ENCODE peak calls at places on chromosomes 7 and 10, in six cellular contexts. One of them, this sample, is unnamed.

GRCh38 chr7:156895024-156895780 is 2.2 kb upstream of the LMBR1 start:
- DNase-seq in foreskin keratinocyte: no peak
- DNase-seq in cardiac fibroblast: no peak
- DNase-seq in lung: peak
- DNase-seq in ovary: no peak
- DNase-seq in pancreas: no peak
- DNase-seq in this sample: no peak

GRCh38 chr10:110742801-110743200 is 98.7 kb downstream of the RBM20 start:
- DNase-seq in foreskin keratinocyte: no peak
- DNase-seq in cardiac fibroblast: no peak
- DNase-seq in lung: no peak
- DNase-seq in ovary: no peak
- DNase-seq in pancreas: no peak
- DNase-seq in this sample: no peak

GRCh38 chr10:93495654-93496321 is 624 bp upstream of the CEP55 start:
- DNase-seq in foreskin keratinocyte: peak
- DNase-seq in cardiac fibroblast: peak
- DNase-seq in lung: no peak
- DNase-seq in ovary: no peak
- DNase-seq in pancreas: no peak
- DNase-seq in this sample: no peak

GRCh38 chr7:42714361-42714760 is 197.5 kb downstream of the C7orf25 start:
- DNase-seq in foreskin keratinocyte: no peak
- DNase-seq in cardiac fibroblast: no peak
- DNase-seq in lung: no peak
- DNase-seq in ovary: no peak
- DNase-seq in pancreas: no peak
- DNase-seq in this sample: no peak

GRCh38 chr10:61819208-61819607 is 82.3 kb upstream of the ARID5B start:
- DNase-seq in foreskin keratinocyte: no peak
- DNase-seq in cardiac fibroblast: no peak
- DNase-seq in lung: no peak
- DNase-seq in ovary: no peak
- DNase-seq in pancreas: no peak
- DNase-seq in this sample: no peak

GRCh38 chr10:59257224-59257623 is 80.8 kb downstream of the PHYHIPL start:
- DNase-seq in foreskin keratinocyte: no peak
- DNase-seq in cardiac fibroblast: no peak
- DNase-seq in lung: no peak
- DNase-seq in ovary: no peak
- DNase-seq in pancreas: no peak
- DNase-seq in this sample: no peak

GRCh38 chr7:55969391-55969790 is 5.0 kb downstream of the NIPSNAP2 start:
- DNase-seq in foreskin keratinocyte: no peak
- DNase-seq in cardiac fibroblast: no peak
- DNase-seq in lung: no peak
- DNase-seq in ovary: no peak
- DNase-seq in pancreas: no peak
- DNase-seq in this sample: no peak

GRCh38 chr7:69177941-69178494 is 420.3 kb upstream of the AUTS2 start:
- DNase-seq in foreskin keratinocyte: no peak
- DNase-seq in cardiac fibroblast: no peak
- DNase-seq in lung: no peak
- DNase-seq in ovary: no peak
- DNase-seq in pancreas: no peak
- DNase-seq in this sample: no peak

GRCh38 chr7:128121731-128122576 is 90.7 kb upstream of the LRRC4 start:
- DNase-seq in foreskin keratinocyte: no peak
- DNase-seq in cardiac fibroblast: peak
- DNase-seq in lung: peak
- DNase-seq in ovary: peak
- DNase-seq in pancreas: no peak
- DNase-seq in this sample: no peak

GRCh38 chr7:132337450-132338080 is 238.7 kb downstream of the PLXNA4 start:
- DNase-seq in foreskin keratinocyte: no peak
- DNase-seq in cardiac fibroblast: no peak
- DNase-seq in lung: no peak
- DNase-seq in ovary: no peak
- DNase-seq in pancreas: no peak
- DNase-seq in this sample: no peak

GRCh38 chr7:111137296-111138195 is 46.6 kb downstream of the LRRN3 start:
- DNase-seq in foreskin keratinocyte: peak
- DNase-seq in cardiac fibroblast: peak
- DNase-seq in lung: no peak
- DNase-seq in ovary: no peak
- DNase-seq in pancreas: no peak
- DNase-seq in this sample: no peak

GRCh38 chr7:113370910-113371309 is 252.6 kb upstream of the SMIM30 start:
- DNase-seq in foreskin keratinocyte: no peak
- DNase-seq in cardiac fibroblast: no peak
- DNase-seq in lung: no peak
- DNase-seq in ovary: no peak
- DNase-seq in pancreas: no peak
- DNase-seq in this sample: no peak

GRCh38 chr10:6202098-6202683 is 541 bp upstream of the PFKFB3 start:
- DNase-seq in foreskin keratinocyte: no peak
- DNase-seq in cardiac fibroblast: no peak
- DNase-seq in lung: no peak
- DNase-seq in ovary: no peak
- DNase-seq in pancreas: peak
- DNase-seq in this sample: no peak

GRCh38 chr7:36090976-36091375 is 62.1 kb upstream of the EEPD1 start:
- DNase-seq in foreskin keratinocyte: no peak
- DNase-seq in cardiac fibroblast: no peak
- DNase-seq in lung: no peak
- DNase-seq in ovary: no peak
- DNase-seq in pancreas: no peak
- DNase-seq in this sample: no peak

GRCh38 chr10:118865998-118866778 is 111.4 kb upstream of the CACUL1 start:
- DNase-seq in foreskin keratinocyte: no peak
- DNase-seq in cardiac fibroblast: no peak
- DNase-seq in lung: no peak
- DNase-seq in ovary: no peak
- DNase-seq in pancreas: no peak
- DNase-seq in this sample: no peak

GRCh38 chr7:43640679-43641078 is 57.8 kb downstream of the STK17A start:
- DNase-seq in foreskin keratinocyte: no peak
- DNase-seq in cardiac fibroblast: no peak
- DNase-seq in lung: no peak
- DNase-seq in ovary: no peak
- DNase-seq in pancreas: no peak
- DNase-seq in this sample: no peak

GRCh38 chr10:10967502-10967901 is 50.2 kb upstream of the CELF2 start:
- DNase-seq in foreskin keratinocyte: no peak
- DNase-seq in cardiac fibroblast: no peak
- DNase-seq in lung: no peak
- DNase-seq in ovary: peak
- DNase-seq in pancreas: no peak
- DNase-seq in this sample: no peak

GRCh38 chr7:2360791-2361190 is 6.2 kb downstream of the EIF3B start:
- DNase-seq in foreskin keratinocyte: peak
- DNase-seq in cardiac fibroblast: peak
- DNase-seq in lung: no peak
- DNase-seq in ovary: no peak
- DNase-seq in pancreas: no peak
- DNase-seq in this sample: no peak

GRCh38 chr7:157851501-157852067 is 514.8 kb downstream of the DNAJB6 start:
- DNase-seq in foreskin keratinocyte: no peak
- DNase-seq in cardiac fibroblast: no peak
- DNase-seq in lung: peak
- DNase-seq in ovary: no peak
- DNase-seq in pancreas: peak
- DNase-seq in this sample: no peak

GRCh38 chr7:140697447-140698143 is 1.1 kb downstream of the NDUFB2 start:
- DNase-seq in foreskin keratinocyte: no peak
- DNase-seq in cardiac fibroblast: peak
- DNase-seq in lung: no peak
- DNase-seq in ovary: no peak
- DNase-seq in pancreas: no peak
- DNase-seq in this sample: no peak

GRCh38 chr7:135128931-135129330 is 18.9 kb upstream of the TMEM140 start:
- DNase-seq in foreskin keratinocyte: no peak
- DNase-seq in cardiac fibroblast: no peak
- DNase-seq in lung: no peak
- DNase-seq in ovary: no peak
- DNase-seq in pancreas: no peak
- DNase-seq in this sample: no peak

GRCh38 chr7:44767912-44768662 is 19.4 kb downstream of the ZMIZ2 start:
- DNase-seq in foreskin keratinocyte: no peak
- DNase-seq in cardiac fibroblast: peak
- DNase-seq in lung: no peak
- DNase-seq in ovary: peak
- DNase-seq in pancreas: peak
- DNase-seq in this sample: no peak

GRCh38 chr7:4151926-4152549 is 530.1 kb upstream of the FOXK1 start:
- DNase-seq in foreskin keratinocyte: no peak
- DNase-seq in cardiac fibroblast: no peak
- DNase-seq in lung: no peak
- DNase-seq in ovary: no peak
- DNase-seq in pancreas: peak
- DNase-seq in this sample: no peak

GRCh38 chr7:66899552-66900280 is 21.3 kb upstream of the TMEM248 start:
- DNase-seq in foreskin keratinocyte: no peak
- DNase-seq in cardiac fibroblast: no peak
- DNase-seq in lung: no peak
- DNase-seq in ovary: no peak
- DNase-seq in pancreas: no peak
- DNase-seq in this sample: no peak

GRCh38 chr7:54596747-54597146 is 54.6 kb downstream of the VSTM2A start:
- DNase-seq in foreskin keratinocyte: no peak
- DNase-seq in cardiac fibroblast: no peak
- DNase-seq in lung: no peak
- DNase-seq in ovary: no peak
- DNase-seq in pancreas: no peak
- DNase-seq in this sample: no peak

GRCh38 chr7:21066221-21066620 is 279.5 kb upstream of the SP8 start:
- DNase-seq in foreskin keratinocyte: no peak
- DNase-seq in cardiac fibroblast: no peak
- DNase-seq in lung: no peak
- DNase-seq in ovary: no peak
- DNase-seq in pancreas: no peak
- DNase-seq in this sample: no peak

GRCh38 chr7:50315739-50316671 is 11.5 kb downstream of the IKZF1 start:
- DNase-seq in foreskin keratinocyte: no peak
- DNase-seq in cardiac fibroblast: no peak
- DNase-seq in lung: no peak
- DNase-seq in ovary: no peak
- DNase-seq in pancreas: no peak
- DNase-seq in this sample: no peak

GRCh38 chr7:64887756-64888508 is 15.1 kb upstream of the ZNF273 start:
- DNase-seq in foreskin keratinocyte: no peak
- DNase-seq in cardiac fibroblast: no peak
- DNase-seq in lung: peak
- DNase-seq in ovary: peak
- DNase-seq in pancreas: peak
- DNase-seq in this sample: no peak
- TF ChIP-seq CTCF in foreskin keratinocyte: peak
- TF ChIP-seq CTCF in cardiac fibroblast: peak
- TF ChIP-seq CTCF in lung: peak
- TF ChIP-seq CTCF in ovary: no peak
- TF ChIP-seq CTCF in pancreas: no peak
- TF ChIP-seq CTCF in this sample: no peak

GRCh38 chr10:47061776-47062175 is 150.5 kb downstream of the PTPN20 start:
- DNase-seq in foreskin keratinocyte: no peak
- DNase-seq in cardiac fibroblast: no peak
- DNase-seq in lung: no peak
- DNase-seq in ovary: no peak
- DNase-seq in pancreas: no peak
- DNase-seq in this sample: no peak

GRCh38 chr10:47060993-47061500 is 149.8 kb downstream of the PTPN20 start:
- DNase-seq in foreskin keratinocyte: no peak
- DNase-seq in cardiac fibroblast: no peak
- DNase-seq in lung: no peak
- DNase-seq in ovary: no peak
- DNase-seq in pancreas: no peak
- DNase-seq in this sample: no peak

GRCh38 chr10:47060356-47060755 is 149.1 kb downstream of the PTPN20 start:
- DNase-seq in foreskin keratinocyte: no peak
- DNase-seq in cardiac fibroblast: no peak
- DNase-seq in lung: no peak
- DNase-seq in ovary: no peak
- DNase-seq in pancreas: no peak
- DNase-seq in this sample: no peak

GRCh38 chr10:47063858-47064257 is 152.6 kb downstream of the PTPN20 start:
- DNase-seq in foreskin keratinocyte: no peak
- DNase-seq in cardiac fibroblast: no peak
- DNase-seq in lung: no peak
- DNase-seq in ovary: no peak
- DNase-seq in pancreas: no peak
- DNase-seq in this sample: no peak

GRCh38 chr10:47062801-47063200 is 151.6 kb downstream of the PTPN20 start:
- DNase-seq in foreskin keratinocyte: no peak
- DNase-seq in cardiac fibroblast: peak
- DNase-seq in lung: no peak
- DNase-seq in ovary: no peak
- DNase-seq in pancreas: no peak
- DNase-seq in this sample: no peak
- TF ChIP-seq CTCF in foreskin keratinocyte: peak
- TF ChIP-seq CTCF in cardiac fibroblast: peak
- TF ChIP-seq CTCF in lung: no peak
- TF ChIP-seq CTCF in ovary: no peak
- TF ChIP-seq CTCF in pancreas: no peak
- TF ChIP-seq CTCF in this sample: no peak

GRCh38 chr7:64685091-64685490 is 19.2 kb downstream of the ZNF107 start:
- DNase-seq in foreskin keratinocyte: no peak
- DNase-seq in cardiac fibroblast: no peak
- DNase-seq in lung: no peak
- DNase-seq in ovary: no peak
- DNase-seq in pancreas: no peak
- DNase-seq in this sample: no peak
- TF ChIP-seq CTCF in foreskin keratinocyte: no peak
- TF ChIP-seq CTCF in cardiac fibroblast: peak
- TF ChIP-seq CTCF in lung: no peak
- TF ChIP-seq CTCF in ovary: no peak
- TF ChIP-seq CTCF in pancreas: no peak
- TF ChIP-seq CTCF in this sample: no peak

GRCh38 chr10:86682675-86683074 is 14.4 kb downstream of the LDB3 start:
- DNase-seq in foreskin keratinocyte: no peak
- DNase-seq in cardiac fibroblast: no peak
- DNase-seq in lung: no peak
- DNase-seq in ovary: no peak
- DNase-seq in pancreas: no peak
- DNase-seq in this sample: no peak

GRCh38 chr10:86685893-86686632 is 17.8 kb downstream of the LDB3 start:
- DNase-seq in foreskin keratinocyte: no peak
- DNase-seq in cardiac fibroblast: no peak
- DNase-seq in lung: no peak
- DNase-seq in ovary: no peak
- DNase-seq in pancreas: no peak
- DNase-seq in this sample: no peak

GRCh38 chr10:86681722-86682386 is 13.5 kb downstream of the LDB3 start:
- DNase-seq in foreskin keratinocyte: no peak
- DNase-seq in cardiac fibroblast: no peak
- DNase-seq in lung: no peak
- DNase-seq in ovary: no peak
- DNase-seq in pancreas: no peak
- DNase-seq in this sample: no peak

GRCh38 chr10:86685416-86685815 is 17.1 kb downstream of the LDB3 start:
- DNase-seq in foreskin keratinocyte: no peak
- DNase-seq in cardiac fibroblast: no peak
- DNase-seq in lung: no peak
- DNase-seq in ovary: no peak
- DNase-seq in pancreas: no peak
- DNase-seq in this sample: no peak

GRCh38 chr10:86684305-86684704 is 16.0 kb downstream of the LDB3 start:
- DNase-seq in foreskin keratinocyte: no peak
- DNase-seq in cardiac fibroblast: no peak
- DNase-seq in lung: no peak
- DNase-seq in ovary: peak
- DNase-seq in pancreas: no peak
- DNase-seq in this sample: no peak
- TF ChIP-seq CTCF in foreskin keratinocyte: peak
- TF ChIP-seq CTCF in cardiac fibroblast: peak
- TF ChIP-seq CTCF in lung: no peak
- TF ChIP-seq CTCF in ovary: peak
- TF ChIP-seq CTCF in pancreas: no peak
- TF ChIP-seq CTCF in this sample: no peak